ENCODE peak calls at places on chromosomes 3 and 15, in eight cellular contexts. One of them, this sample, is unnamed. For H3K4me1, the result is how much of the 10 kb centered on the place peaks cover.

GRCh38 chr3:123031051-123031450 is 3.5 kb upstream of the SEMA5B start:
- DNase-seq in fibroblast of lung: no peak
- DNase-seq in esophagus squamous epithelium: no peak
- DNase-seq in A673: peak
- DNase-seq in tibial nerve: no peak
- DNase-seq in heart left ventricle: no peak
- DNase-seq in uterus: no peak
- DNase-seq in right lobe of liver: no peak
- DNase-seq in this sample: no peak

GRCh38 chr3:183252973-183253363 is at the start of gene B3GNT5:
- DNase-seq in fibroblast of lung: peak
- DNase-seq in esophagus squamous epithelium: no peak
- DNase-seq in A673: no peak
- DNase-seq in tibial nerve: no peak
- DNase-seq in heart left ventricle: peak
- DNase-seq in uterus: peak
- DNase-seq in right lobe of liver: no peak
- DNase-seq in this sample: peak

GRCh38 chr3:49022751-49023171 is 840 bp downstream of the NDUFAF3 start:
- DNase-seq in fibroblast of lung: no peak
- DNase-seq in esophagus squamous epithelium: no peak
- DNase-seq in A673: no peak
- DNase-seq in tibial nerve: no peak
- DNase-seq in heart left ventricle: no peak
- DNase-seq in uterus: no peak
- DNase-seq in right lobe of liver: peak
- DNase-seq in this sample: peak

GRCh38 chr3:28989646-28990089 is 291.2 kb upstream of the RBMS3 start:
- DNase-seq in fibroblast of lung: no peak
- DNase-seq in esophagus squamous epithelium: no peak
- DNase-seq in A673: peak
- DNase-seq in tibial nerve: no peak
- DNase-seq in heart left ventricle: no peak
- DNase-seq in uterus: no peak
- DNase-seq in right lobe of liver: no peak
- DNase-seq in this sample: no peak

GRCh38 chr3:15291589-15292541 is 40.5 kb downstream of the SH3BP5 start:
- DNase-seq in fibroblast of lung: peak
- DNase-seq in esophagus squamous epithelium: no peak
- DNase-seq in A673: no peak
- DNase-seq in tibial nerve: no peak
- DNase-seq in heart left ventricle: no peak
- DNase-seq in uterus: no peak
- DNase-seq in right lobe of liver: no peak
- DNase-seq in this sample: no peak

GRCh38 chr3:21750831-21751391 is at the start of gene ZNF385D:
- DNase-seq in fibroblast of lung: peak
- DNase-seq in esophagus squamous epithelium: no peak
- DNase-seq in A673: no peak
- DNase-seq in tibial nerve: peak
- DNase-seq in heart left ventricle: peak
- DNase-seq in uterus: peak
- DNase-seq in right lobe of liver: peak
- DNase-seq in this sample: peak

GRCh38 chr3:192772495-192772894 is 45.2 kb upstream of the FGF12 start:
- DNase-seq in fibroblast of lung: peak
- DNase-seq in esophagus squamous epithelium: no peak
- DNase-seq in A673: peak
- DNase-seq in tibial nerve: no peak
- DNase-seq in heart left ventricle: peak
- DNase-seq in uterus: no peak
- DNase-seq in right lobe of liver: peak
- DNase-seq in this sample: no peak

GRCh38 chr15:88864861-88865497 is 30.4 kb downstream of the HAPLN3 start:
- DNase-seq in fibroblast of lung: no peak
- DNase-seq in esophagus squamous epithelium: no peak
- DNase-seq in A673: no peak
- DNase-seq in tibial nerve: no peak
- DNase-seq in heart left ventricle: no peak
- DNase-seq in uterus: no peak
- DNase-seq in right lobe of liver: no peak
- DNase-seq in this sample: no peak

GRCh38 chr3:19254784-19255338 is 106.6 kb downstream of the KCNH8 start:
- DNase-seq in fibroblast of lung: no peak
- DNase-seq in esophagus squamous epithelium: no peak
- DNase-seq in A673: no peak
- DNase-seq in tibial nerve: no peak
- DNase-seq in heart left ventricle: no peak
- DNase-seq in uterus: no peak
- DNase-seq in right lobe of liver: no peak
- DNase-seq in this sample: no peak

GRCh38 chr3:48568476-48568875 is 4.9 kb upstream of the UCN2 start:
- DNase-seq in fibroblast of lung: no peak
- DNase-seq in esophagus squamous epithelium: no peak
- DNase-seq in A673: no peak
- DNase-seq in tibial nerve: no peak
- DNase-seq in heart left ventricle: no peak
- DNase-seq in uterus: no peak
- DNase-seq in right lobe of liver: no peak
- DNase-seq in this sample: no peak

GRCh38 chr3:173993299-173993698 is 595.8 kb downstream of the NLGN1 start:
- DNase-seq in fibroblast of lung: peak
- DNase-seq in esophagus squamous epithelium: no peak
- DNase-seq in A673: peak
- DNase-seq in tibial nerve: no peak
- DNase-seq in heart left ventricle: no peak
- DNase-seq in uterus: no peak
- DNase-seq in right lobe of liver: no peak
- DNase-seq in this sample: no peak

GRCh38 chr3:134651347-134652041 is 672 bp upstream of the KY start:
- DNase-seq in fibroblast of lung: peak
- DNase-seq in esophagus squamous epithelium: no peak
- DNase-seq in A673: no peak
- DNase-seq in tibial nerve: no peak
- DNase-seq in heart left ventricle: peak
- DNase-seq in uterus: peak
- DNase-seq in right lobe of liver: no peak
- DNase-seq in this sample: peak

GRCh38 chr15:91517491-91518200 is 335.9 kb upstream of the SLCO3A1 start:
- DNase-seq in fibroblast of lung: peak
- DNase-seq in esophagus squamous epithelium: no peak
- DNase-seq in A673: no peak
- DNase-seq in tibial nerve: no peak
- DNase-seq in heart left ventricle: no peak
- DNase-seq in uterus: no peak
- DNase-seq in right lobe of liver: no peak
- DNase-seq in this sample: no peak

GRCh38 chr3:150062492-150062891 is 91.8 kb upstream of the PFN2 start:
- DNase-seq in fibroblast of lung: peak
- DNase-seq in esophagus squamous epithelium: no peak
- DNase-seq in A673: no peak
- DNase-seq in tibial nerve: no peak
- DNase-seq in heart left ventricle: no peak
- DNase-seq in uterus: no peak
- DNase-seq in right lobe of liver: no peak
- DNase-seq in this sample: no peak

GRCh38 chr15:60871731-60872130 is 357.4 kb downstream of the RORA start:
- DNase-seq in fibroblast of lung: peak
- DNase-seq in esophagus squamous epithelium: no peak
- DNase-seq in A673: no peak
- DNase-seq in tibial nerve: no peak
- DNase-seq in heart left ventricle: no peak
- DNase-seq in uterus: no peak
- DNase-seq in right lobe of liver: no peak
- DNase-seq in this sample: no peak

GRCh38 chr3:120636790-120637401 is 40.8 kb downstream of the NDUFB4 start:
- DNase-seq in fibroblast of lung: no peak
- DNase-seq in esophagus squamous epithelium: no peak
- DNase-seq in A673: no peak
- DNase-seq in tibial nerve: no peak
- DNase-seq in heart left ventricle: no peak
- DNase-seq in uterus: no peak
- DNase-seq in right lobe of liver: no peak
- DNase-seq in this sample: no peak

GRCh38 chr3:157259825-157260224 is 99.9 kb upstream of the CCNL1 start:
- DNase-seq in fibroblast of lung: no peak
- DNase-seq in esophagus squamous epithelium: no peak
- DNase-seq in A673: no peak
- DNase-seq in tibial nerve: no peak
- DNase-seq in heart left ventricle: no peak
- DNase-seq in uterus: no peak
- DNase-seq in right lobe of liver: no peak
- DNase-seq in this sample: no peak

GRCh38 chr3:99126291-99126690 is 224.8 kb upstream of the DCBLD2 start:
- DNase-seq in fibroblast of lung: peak
- DNase-seq in esophagus squamous epithelium: no peak
- DNase-seq in A673: no peak
- DNase-seq in tibial nerve: no peak
- DNase-seq in heart left ventricle: no peak
- DNase-seq in uterus: no peak
- DNase-seq in right lobe of liver: no peak
- DNase-seq in this sample: no peak

GRCh38 chr15:65377105-65377975 is 462 bp downstream of the IGDCC3 start:
- DNase-seq in fibroblast of lung: peak
- DNase-seq in esophagus squamous epithelium: no peak
- DNase-seq in A673: no peak
- DNase-seq in tibial nerve: no peak
- DNase-seq in heart left ventricle: no peak
- DNase-seq in uterus: no peak
- DNase-seq in right lobe of liver: no peak
- DNase-seq in this sample: no peak

GRCh38 chr3:197737319-197737649 is 580 bp upstream of the RUBCN start:
- DNase-seq in fibroblast of lung: no peak
- DNase-seq in esophagus squamous epithelium: no peak
- DNase-seq in A673: no peak
- DNase-seq in tibial nerve: no peak
- DNase-seq in heart left ventricle: no peak
- DNase-seq in uterus: no peak
- DNase-seq in right lobe of liver: no peak
- DNase-seq in this sample: no peak

GRCh38 chr3:149812165-149812605 is 830 bp upstream of the RNF13 start:
- DNase-seq in fibroblast of lung: no peak
- DNase-seq in esophagus squamous epithelium: no peak
- DNase-seq in A673: peak
- DNase-seq in tibial nerve: no peak
- DNase-seq in heart left ventricle: no peak
- DNase-seq in uterus: no peak
- DNase-seq in right lobe of liver: no peak
- DNase-seq in this sample: no peak

GRCh38 chr15:99006904-99007495 is 592 bp downstream of the PGPEP1L start:
- DNase-seq in fibroblast of lung: no peak
- DNase-seq in esophagus squamous epithelium: no peak
- DNase-seq in A673: no peak
- DNase-seq in tibial nerve: no peak
- DNase-seq in heart left ventricle: no peak
- DNase-seq in uterus: no peak
- DNase-seq in right lobe of liver: no peak
- DNase-seq in this sample: no peak

GRCh38 chr3:126113733-126114132 is 29.8 kb upstream of the SLC41A3 start:
- DNase-seq in fibroblast of lung: no peak
- DNase-seq in esophagus squamous epithelium: no peak
- DNase-seq in A673: no peak
- DNase-seq in tibial nerve: no peak
- DNase-seq in heart left ventricle: no peak
- DNase-seq in uterus: peak
- DNase-seq in right lobe of liver: peak
- DNase-seq in this sample: no peak
- TF ChIP-seq CTCF in fibroblast of lung: peak
- TF ChIP-seq CTCF in esophagus squamous epithelium: no peak
- TF ChIP-seq CTCF in A673: peak
- TF ChIP-seq CTCF in tibial nerve: no peak
- TF ChIP-seq CTCF in heart left ventricle: peak
- TF ChIP-seq CTCF in uterus: no peak
- TF ChIP-seq CTCF in right lobe of liver: no peak
- TF ChIP-seq CTCF in this sample: peak

GRCh38 chr3:125061646-125062045 is 5.8 kb upstream of the HEG1 start:
- DNase-seq in fibroblast of lung: no peak
- DNase-seq in esophagus squamous epithelium: no peak
- DNase-seq in A673: no peak
- DNase-seq in tibial nerve: no peak
- DNase-seq in heart left ventricle: no peak
- DNase-seq in uterus: no peak
- DNase-seq in right lobe of liver: no peak
- DNase-seq in this sample: no peak
- H3K4me1 ChIP-seq in fibroblast of lung: under half
- H3K4me1 ChIP-seq in esophagus squamous epithelium: under half
- H3K4me1 ChIP-seq in A673: under half
- H3K4me1 ChIP-seq in tibial nerve: under half
- H3K4me1 ChIP-seq in heart left ventricle: under half
- H3K4me1 ChIP-seq in uterus: under half
- H3K4me1 ChIP-seq in right lobe of liver: under half
- H3K4me1 ChIP-seq in this sample: under half

DNA sequence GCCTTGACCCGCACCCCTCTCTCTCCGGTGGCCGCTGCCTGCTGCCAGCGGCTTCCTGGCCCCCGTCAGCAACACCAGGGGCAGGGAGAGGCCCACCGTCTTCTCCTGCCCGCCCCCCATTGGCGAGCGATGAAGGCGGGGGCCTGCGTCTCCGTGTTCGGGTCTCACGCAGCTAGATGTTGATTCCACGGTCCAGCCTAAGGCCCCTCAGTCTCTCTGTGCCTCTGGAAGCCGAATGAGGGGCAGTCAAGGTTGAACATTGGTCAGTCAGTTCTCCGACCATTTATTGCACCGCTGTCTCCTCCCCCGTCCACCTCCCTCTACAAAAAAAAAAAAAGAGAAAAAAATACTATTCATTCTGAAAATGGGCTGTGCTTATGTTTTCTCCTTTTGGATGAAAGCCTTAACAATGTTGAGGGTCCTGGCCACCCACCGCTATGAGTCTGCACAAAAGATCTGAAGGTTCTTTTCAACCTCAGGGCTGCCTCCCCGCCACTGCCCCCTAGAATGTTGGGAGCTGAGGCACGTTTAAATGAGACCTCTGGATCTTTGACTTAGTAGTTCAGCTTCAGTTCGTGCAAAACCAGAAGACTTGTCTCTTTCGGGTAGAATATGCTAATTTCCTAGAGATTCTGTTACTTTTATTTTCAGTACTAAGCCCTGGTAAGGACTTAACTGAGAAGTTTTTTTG is 724 bp downstream of the IREB2 start:
- DNase-seq in fibroblast of lung: peak
- DNase-seq in esophagus squamous epithelium: no peak
- DNase-seq in A673: peak
- DNase-seq in tibial nerve: no peak
- DNase-seq in heart left ventricle: no peak
- DNase-seq in uterus: no peak
- DNase-seq in right lobe of liver: no peak
- DNase-seq in this sample: no peak
- TF ChIP-seq CTCF in fibroblast of lung: peak
- TF ChIP-seq CTCF in esophagus squamous epithelium: no peak
- TF ChIP-seq CTCF in A673: peak
- TF ChIP-seq CTCF in tibial nerve: no peak
- TF ChIP-seq CTCF in heart left ventricle: no peak
- TF ChIP-seq CTCF in uterus: no peak
- TF ChIP-seq CTCF in right lobe of liver: peak
- TF ChIP-seq CTCF in this sample: no peak

DNA sequence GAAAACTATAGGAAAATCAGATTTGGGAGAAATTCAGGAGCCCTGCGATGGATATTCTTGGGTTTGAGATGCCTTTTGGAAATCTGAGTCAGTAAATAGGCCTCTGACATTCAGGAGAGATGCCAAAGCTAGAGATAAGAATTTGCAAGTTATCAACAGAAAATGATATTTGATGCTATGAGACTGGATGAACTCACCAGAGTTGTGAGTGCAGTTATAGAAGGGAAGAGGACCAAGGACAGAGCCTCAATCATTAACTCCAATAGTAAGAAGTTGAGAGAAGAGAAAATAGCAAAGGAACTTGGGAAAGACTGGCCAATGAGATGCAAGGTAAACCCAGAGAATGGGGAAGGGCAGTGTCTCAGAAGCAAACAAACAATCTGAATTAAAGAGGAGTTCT is 7.9 kb upstream of the ANO10 start:
- DNase-seq in fibroblast of lung: peak
- DNase-seq in esophagus squamous epithelium: no peak
- DNase-seq in A673: no peak
- DNase-seq in tibial nerve: no peak
- DNase-seq in heart left ventricle: no peak
- DNase-seq in uterus: no peak
- DNase-seq in right lobe of liver: no peak
- DNase-seq in this sample: no peak
- H3K4me1 ChIP-seq in fibroblast of lung: under half
- H3K4me1 ChIP-seq in esophagus squamous epithelium: under half
- H3K4me1 ChIP-seq in A673: under half
- H3K4me1 ChIP-seq in tibial nerve: under half
- H3K4me1 ChIP-seq in heart left ventricle: under half
- H3K4me1 ChIP-seq in uterus: under half
- H3K4me1 ChIP-seq in right lobe of liver: under half
- H3K4me1 ChIP-seq in this sample: under half

This sample was measured in psoas muscle.